ENCODE peak calls at places on chromosome 12, in eight cellular contexts. U is activated T-helper 1 cell treated with anti-CD3 and anti-CD28 coated beads, Interleukin-12 subunit alpha, Interleukin-12 subunit beta, Interleukin-2, Interleukin-4 antibody, amounts not matched to agents 30 ng/mL and 10 ng/mL and 1 ng/mL, durations not matched to agents 14 hours and 24 hours and 36 hours; G is SK-MEL-5; K is epithelial cell of esophagus; V is LoVo; E is DMS 273 treated with DMSO at 0.1 percent for 48 hours; Z is glutamatergic neuron; X is naive thymus-derived CD4-positive, alpha-beta T cell. Y is an unnamed sample.

GRCh38 chr12:46267618-46268348 is 1.1 kb downstream of the SLC38A1 start:
- DNase-seq in U (peak; percentile 33), G (no peak), K (peak; percentile 33), V (peak; percentile 30), E (no peak), Z (peak; percentile 24), X (peak; percentile 49), Y (no peak)

GRCh38 chr12:3150820-3151590 is 73.8 kb downstream of the TSPAN9 start:
- DNase-seq in U (no peak), G (no peak), K (no peak), V (no peak), E (no peak), Z (no peak), X (no peak), Y (peak; percentile 54)

GRCh38 chr12:122050706-122051105 is 27.9 kb upstream of the MLXIP start:
- DNase-seq in U (no peak), G (no peak), K (no peak), V (no peak), E (no peak), Z (no peak), X (no peak), Y (no peak)

GRCh38 chr12:41521872-41522379 is 333.8 kb downstream of the PDZRN4 start:
- DNase-seq in U (no peak), G (no peak), K (peak; percentile 85), V (peak; percentile 63), E (peak; percentile 27), Z (no peak), X (no peak), Y (no peak)

GRCh38 chr12:123478762-123479161 is 20.8 kb downstream of the SNRNP35 start:
- DNase-seq in U (no peak), G (peak; percentile 74), K (no peak), V (no peak), E (no peak), Z (no peak), X (no peak), Y (no peak)

GRCh38 chr12:108098374-108098773 is 30.7 kb upstream of the WSCD2 start:
- DNase-seq in U (no peak), G (no peak), K (no peak), V (no peak), E (no peak), Z (no peak), X (no peak), Y (no peak)

GRCh38 chr12:104750061-104750460 is 208.0 kb downstream of the SLC41A2 start:
- DNase-seq in U (no peak), G (no peak), K (peak; percentile 67), V (peak; percentile 41), E (no peak), Z (no peak), X (no peak), Y (no peak)

GRCh38 chr12:55738113-55739024 is 4.6 kb upstream of the GDF11 start:
- DNase-seq in U (peak; percentile 73), G (peak; percentile 93), K (peak; percentile 79), V (peak; percentile 86), E (peak; percentile 70), Z (peak; percentile 71), X (peak; percentile 69), Y (peak; percentile 74)

GRCh38 chr12:646303-647038 is 16.8 kb downstream of the NINJ2 start:
- DNase-seq in U (no peak), G (no peak), K (no peak), V (no peak), E (no peak), Z (no peak), X (no peak), Y (no peak)

GRCh38 chr12:127516467-127516866 is 750.5 kb upstream of the TMEM132C start:
- DNase-seq in U (no peak), G (no peak), K (no peak), V (no peak), E (no peak), Z (no peak), X (no peak), Y (no peak)

GRCh38 chr12:65885312-65885711 is 61.0 kb downstream of the HMGA2 start:
- DNase-seq in U (no peak), G (peak; percentile 51), K (no peak), V (no peak), E (no peak), Z (no peak), X (no peak), Y (no peak)

GRCh38 chr12:56337753-56338221 is 897 bp upstream of the IL23A start:
- DNase-seq in U (no peak), G (no peak), K (peak; percentile 27), V (no peak), E (no peak), Z (no peak), X (no peak), Y (no peak)

GRCh38 chr12:122413516-122414404 is 8.7 kb downstream of the CLIP1 start:
- DNase-seq in U (no peak), G (no peak), K (no peak), V (no peak), E (peak; percentile 52), Z (no peak), X (no peak), Y (no peak)

GRCh38 chr12:96864335-96864734 is 42.7 kb upstream of the NEDD1 start:
- DNase-seq in U (no peak), G (no peak), K (no peak), V (no peak), E (no peak), Z (no peak), X (no peak), Y (no peak)

GRCh38 chr12:114248527-114248926 is 157.4 kb downstream of the TBX5 start:
- DNase-seq in U (no peak), G (no peak), K (peak; percentile 2), V (no peak), E (no peak), Z (no peak), X (no peak), Y (no peak)

GRCh38 chr12:64679487-64679983 is 69.2 kb downstream of the RASSF3 start:
- DNase-seq in U (peak; percentile 51), G (peak; percentile 99), K (peak; percentile 94), V (peak; percentile 86), E (no peak), Z (no peak), X (no peak), Y (no peak)

GRCh38 chr12:56657416-56658379 is 11.9 kb upstream of the ATP5F1B start:
- DNase-seq in U (no peak), G (no peak), K (peak; percentile 58), V (no peak), E (no peak), Z (no peak), X (no peak), Y (no peak)

GRCh38 chr12:132439333-132439904 is 50.5 kb upstream of the FBRSL1 start:
- DNase-seq in U (no peak), G (no peak), K (no peak), V (no peak), E (no peak), Z (no peak), X (no peak), Y (no peak)

GRCh38 chr12:67019070-67019469 is 250.1 kb upstream of the CAND1 start:
- DNase-seq in U (no peak), G (no peak), K (no peak), V (no peak), E (no peak), Z (no peak), X (no peak), Y (no peak)

GRCh38 chr12:132089407-132089910 is 54.7 kb downstream of the DDX51 start:
- DNase-seq in U (no peak), G (no peak), K (no peak), V (no peak), E (no peak), Z (no peak), X (no peak), Y (no peak)

GRCh38 chr12:129614221-129614885 is 289.5 kb downstream of the TMEM132D start:
- DNase-seq in U (no peak), G (no peak), K (no peak), V (no peak), E (no peak), Z (no peak), X (no peak), Y (no peak)

GRCh38 chr12:31370645-31371620 is 45.0 kb upstream of the SINHCAF start:
- DNase-seq in U (no peak), G (no peak), K (no peak), V (peak; percentile 78), E (no peak), Z (peak; percentile 29), X (no peak), Y (peak; percentile 68)

GRCh38 chr12:94938583-94938982 is 64.9 kb downstream of the NDUFA12 start:
- DNase-seq in U (no peak), G (no peak), K (no peak), V (no peak), E (no peak), Z (no peak), X (no peak), Y (no peak)

GRCh38 chr12:19576421-19576925 is 137.2 kb downstream of the AEBP2 start:
- DNase-seq in U (no peak), G (no peak), K (no peak), V (no peak), E (no peak), Z (no peak), X (no peak), Y (no peak)

GRCh38 chr12:6620137-6620884 is 13.1 kb upstream of the CHD4 start:
- DNase-seq in U (peak; percentile 42), G (no peak), K (peak; percentile 45), V (no peak), E (no peak), Z (peak; percentile 91), X (peak; percentile 61), Y (peak; percentile 88)

Y was measured in iPS-NIHi11.